ENCODE peak calls at places on chromosomes 16 and 17, in ten cellular contexts. Z is SK-N-SH, A is GM23248, V is H1, Y is PC-3, O is mesendoderm, S is MM.1S, U is neuronal stem cell, L is fibroblast of lung, Q is K562. X is an unnamed sample.

GRCh38 chr17:32490101-32490482 is 3.3 kb downstream of the CDK5R1 start:
- DNase-seq in Z (peak; percentile 85), A (no peak), V (no peak), Y (no peak), O (peak; percentile 22), S (no peak), U (no peak), L (no peak), Q (no peak), X (no peak)

GRCh38 chr17:81868674-81869220 is 2.4 kb downstream of the ARHGDIA start:
- DNase-seq in Z (peak; percentile 74), A (peak; percentile 78), V (no peak), Y (peak; percentile 86), O (peak; percentile 89), S (no peak), U (no peak), L (peak; percentile 87), Q (peak; percentile 89), X (no peak)

GRCh38 chr16:22189473-22190168 is 16.5 kb upstream of the EEF2K start:
- DNase-seq in Z (peak; percentile 55), A (peak; percentile 57), V (no peak), Y (peak; percentile 41), O (no peak), S (peak; percentile 73), U (no peak), L (peak; percentile 32), Q (no peak), X (peak; percentile 88)

GRCh38 chr17:30831257-30831656 is 509 bp upstream of the ATAD5 start:
- DNase-seq in Z (peak; percentile 30), A (peak; percentile 46), V (no peak), Y (no peak), O (peak; percentile 83), S (peak; percentile 33), U (no peak), L (no peak), Q (peak; percentile 71), X (no peak)

GRCh38 chr16:11556214-11556819 is 30.4 kb downstream of the LITAF start:
- DNase-seq in Z (no peak), A (no peak), V (no peak), Y (no peak), O (no peak), S (no peak), U (no peak), L (no peak), Q (no peak), X (no peak)

GRCh38 chr16:31130336-31130812 is 5.2 kb downstream of the PRSS8 start:
- DNase-seq in Z (no peak), A (no peak), V (no peak), Y (no peak), O (no peak), S (no peak), U (no peak), L (no peak), Q (no peak), X (no peak)

GRCh38 chr17:66541461-66542182 is 239.2 kb downstream of the PRKCA start:
- DNase-seq in Z (peak; percentile 36), A (no peak), V (no peak), Y (peak; percentile 86), O (no peak), S (peak; percentile 72), U (no peak), L (no peak), Q (peak; percentile 65), X (peak; percentile 30)

GRCh38 chr16:84045001-84045817 is 2.6 kb upstream of the SLC38A8 start:
- DNase-seq in Z (no peak), A (no peak), V (no peak), Y (no peak), O (peak; percentile 53), S (no peak), U (peak; percentile 73), L (no peak), Q (no peak), X (no peak)

GRCh38 chr17:1985686-1986085 is 39.4 kb downstream of the RTN4RL1 start:
- DNase-seq in Z (no peak), A (no peak), V (no peak), Y (no peak), O (peak; percentile 97), S (no peak), U (no peak), L (no peak), Q (no peak), X (no peak)

GRCh38 chr17:1986783-1987451 is 38.2 kb downstream of the RTN4RL1 start:
- DNase-seq in Z (no peak), A (no peak), V (no peak), Y (no peak), O (no peak), S (no peak), U (no peak), L (no peak), Q (peak; percentile 58), X (no peak)

GRCh38 chr17:1989135-1989534 is 36.0 kb downstream of the RTN4RL1 start:
- DNase-seq in Z (no peak), A (peak; percentile 98), V (no peak), Y (peak; percentile 92), O (no peak), S (no peak), U (no peak), L (peak; percentile 89), Q (peak; percentile 24), X (no peak)

GRCh38 chr17:1980665-1981250 is 44.4 kb downstream of the RTN4RL1 start:
- DNase-seq in Z (no peak), A (no peak), V (no peak), Y (no peak), O (no peak), S (no peak), U (no peak), L (no peak), Q (no peak), X (no peak)

DNA sequence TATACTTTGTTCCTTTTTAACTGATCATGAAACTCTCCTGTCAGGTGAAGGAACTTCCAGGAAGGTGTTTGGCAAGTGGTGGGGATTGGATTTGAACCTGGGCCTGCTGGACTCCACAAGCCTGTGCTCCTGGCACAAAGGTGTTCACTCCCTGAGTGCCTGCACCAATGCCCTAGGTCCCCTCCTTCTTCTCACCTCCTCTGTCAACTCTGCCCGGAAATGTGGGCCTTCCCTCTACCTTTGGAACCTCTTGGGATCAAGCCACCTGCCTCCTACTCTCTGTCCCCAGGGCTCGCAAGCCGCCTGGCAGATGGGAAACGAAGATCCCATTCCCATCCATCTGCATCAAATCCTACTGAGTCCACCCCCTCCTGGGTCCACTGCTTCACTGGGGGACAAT is 40.0 kb downstream of the RTN4RL1 start:
- DNase-seq in Z (no peak), A (no peak), V (no peak), Y (no peak), O (no peak), S (no peak), U (no peak), L (no peak), Q (no peak), X (no peak)
- H3K9ac ChIP-seq in Z (no peak overlapping the region), A (no peak overlapping the region), V (no peak overlapping the region), Y (no peak overlapping the region), O (no peak overlapping the region), S (no peak overlapping the region), U (no peak overlapping the region), L (no peak overlapping the region), Q (no peak overlapping the region), X (no peak overlapping the region)

GRCh38 chr17:4313482-4314114 is 49.8 kb upstream of the ANKFY1 start:
- DNase-seq in Z (no peak), A (no peak), V (no peak), Y (no peak), O (no peak), S (no peak), U (no peak), L (no peak), Q (no peak), X (no peak)
- H3K4me1 ChIP-seq in Z (peaks cover 7% of the 10 kb centered on the region), A (peaks cover 25% of the 10 kb centered on the region), V (peaks cover 14% of the 10 kb centered on the region), Y (no peaks in the 10 kb centered on the region), O (no peaks in the 10 kb centered on the region), S (peaks cover 19% of the 10 kb centered on the region), U (no peaks in the 10 kb centered on the region), L (peaks cover 12% of the 10 kb centered on the region), Q (peaks cover 4% of the 10 kb centered on the region), X (peaks cover 15% of the 10 kb centered on the region)

DNA sequence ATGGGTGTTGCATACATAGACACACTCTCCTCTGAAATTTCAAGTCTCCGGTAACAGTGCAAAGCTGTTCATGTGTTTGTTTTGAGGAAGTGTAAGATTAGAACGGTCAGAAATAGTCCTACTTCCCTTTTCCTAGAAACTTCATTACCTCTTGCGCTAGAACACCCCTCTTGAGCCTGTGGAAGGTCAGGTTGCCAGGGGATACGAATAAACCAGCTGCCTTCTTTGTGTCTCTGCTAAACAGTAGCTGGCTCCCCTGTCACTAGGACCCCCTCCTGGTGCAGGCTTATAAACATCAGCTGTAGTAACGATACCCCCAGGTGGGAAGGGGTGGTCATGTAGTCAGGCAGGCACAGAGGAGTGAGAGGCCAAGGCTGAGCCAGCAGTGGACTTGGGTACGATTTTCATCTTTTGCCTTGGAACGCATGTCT is 113.4 kb upstream of the RCVRN start:
- DNase-seq in Z (no peak), A (no peak), V (no peak), Y (no peak), O (no peak), S (no peak), U (no peak), L (no peak), Q (no peak), X (no peak)
- H3K9ac ChIP-seq in Z (no peak overlapping the region), A (no peak overlapping the region), V (no peak overlapping the region), Y (no peak overlapping the region), O (no peak overlapping the region), S (no peak overlapping the region), U (no peak overlapping the region), L (no peak overlapping the region), Q (no peak overlapping the region), X (no peak overlapping the region)

GRCh38 chr16:3865241-3865640 is 15.3 kb downstream of the CREBBP start:
- DNase-seq in Z (no peak), A (no peak), V (no peak), Y (no peak), O (no peak), S (no peak), U (no peak), L (no peak), Q (peak; percentile 47), X (no peak)

GRCh38 chr16:3872216-3872895 is 8.2 kb downstream of the CREBBP start:
- DNase-seq in Z (no peak), A (peak; percentile 52), V (no peak), Y (no peak), O (no peak), S (no peak), U (no peak), L (no peak), Q (no peak), X (no peak)

GRCh38 chr16:3866703-3867431 is 13.6 kb downstream of the CREBBP start:
- DNase-seq in Z (no peak), A (peak; percentile 48), V (no peak), Y (no peak), O (no peak), S (no peak), U (no peak), L (no peak), Q (no peak), X (no peak)

GRCh38 chr16:3868556-3868955 is 12.0 kb downstream of the CREBBP start:
- DNase-seq in Z (no peak), A (no peak), V (no peak), Y (no peak), O (no peak), S (no peak), U (no peak), L (no peak), Q (no peak), X (no peak)

DNA sequence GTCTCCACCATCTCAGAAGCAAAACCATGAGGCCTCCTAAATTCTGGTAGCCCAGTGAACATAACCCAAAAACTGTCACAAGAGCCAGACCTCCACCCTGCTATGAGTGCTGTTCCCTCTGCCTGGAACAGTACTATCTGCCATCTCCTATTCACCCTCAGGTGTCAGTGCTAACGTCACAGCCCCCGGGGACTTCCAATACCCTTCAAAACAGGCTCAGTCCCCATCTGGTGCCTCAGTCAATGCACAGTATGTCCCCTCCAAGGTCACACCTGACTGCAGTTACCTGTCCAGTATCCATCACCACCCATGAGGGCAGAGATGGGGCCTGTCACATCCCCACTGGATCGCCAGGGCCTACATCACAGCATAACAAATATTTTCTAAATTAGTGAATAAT is 11.5 kb downstream of the CREBBP start:
- DNase-seq in Z (no peak), A (no peak), V (no peak), Y (no peak), O (no peak), S (no peak), U (no peak), L (no peak), Q (no peak), X (no peak)
- H3K4me1 ChIP-seq in Z (peaks cover 18% of the 10 kb centered on the region), A (peaks cover 46% of the 10 kb centered on the region), V (peaks cover 12% of the 10 kb centered on the region), Y (peaks cover 20% of the 10 kb centered on the region), O (peaks cover 4% of the 10 kb centered on the region), S (peaks cover 4% of the 10 kb centered on the region), U (peaks cover 13% of the 10 kb centered on the region), L (peaks cover 14% of the 10 kb centered on the region), Q (peaks cover 15% of the 10 kb centered on the region), X (peaks cover 10% of the 10 kb centered on the region)

X was measured in colonic mucosa.